ENCODE peak calls at places on chromosomes 13 and 19, in six cellular contexts. F is WTC11, T is A549, K is K562, B is endothelial cell of umbilical vein, J is HepG2. H is an unnamed sample.

GRCh38 chr19:1841209-1841924 is 6.9 kb downstream of the REXO1 start:
- DNase-seq in F (no peak), T (no peak), K (no peak), B (no peak), J (no peak), H (no peak)

GRCh38 chr13:101623469-101624209 is 171.2 kb downstream of the ITGBL1 start:
- DNase-seq in F (no peak), T (peak), K (no peak), B (peak), J (peak), H (no peak)

GRCh38 chr13:50222569-50223332 is 207.5 kb downstream of the KCNRG start:
- DNase-seq in F (peak), T (no peak), K (no peak), B (no peak), J (no peak), H (no peak)

GRCh38 chr13:21344662-21345176 is 114.4 kb downstream of the ZDHHC20 start:
- DNase-seq in F (no peak), T (no peak), K (no peak), B (no peak), J (no peak), H (no peak)

GRCh38 chr13:26487781-26488180 is 69.7 kb upstream of the WASF3 start:
- DNase-seq in F (no peak), T (no peak), K (no peak), B (no peak), J (no peak), H (no peak)

GRCh38 chr19:8397291-8397690 is 7.1 kb downstream of the RAB11B start:
- DNase-seq in F (no peak), T (no peak), K (peak), B (no peak), J (no peak), H (no peak)

GRCh38 chr19:11067356-11068113 is 21.7 kb upstream of the LDLR start:
- DNase-seq in F (no peak), T (no peak), K (no peak), B (no peak), J (no peak), H (no peak)

GRCh38 chr19:40613669-40614594 is 12.8 kb downstream of the LTBP4 start:
- DNase-seq in F (peak), T (peak), K (peak), B (no peak), J (no peak), H (peak)

GRCh38 chr19:18021121-18021755 is 13.3 kb downstream of the ARRDC2 start:
- DNase-seq in F (no peak), T (peak), K (peak), B (peak), J (no peak), H (no peak)

GRCh38 chr19:53102186-53102585 is 1.0 kb downstream of the ZNF160 start:
- DNase-seq in F (no peak), T (no peak), K (peak), B (no peak), J (no peak), H (no peak)

GRCh38 chr19:55406869-55407624 is 541 bp downstream of the UBE2S start:
- DNase-seq in F (no peak), T (no peak), K (peak), B (peak), J (no peak), H (no peak)

GRCh38 chr19:11444059-11444458 is 8.6 kb downstream of the PRKCSH start:
- DNase-seq in F (no peak), T (no peak), K (no peak), B (no peak), J (no peak), H (no peak)

GRCh38 chr13:85230754-85231153 is 568.5 kb downstream of the SLITRK6 start:
- DNase-seq in F (no peak), T (no peak), K (no peak), B (no peak), J (no peak), H (no peak)

GRCh38 chr13:99658266-99658991 is 157.2 kb downstream of the TM9SF2 start:
- DNase-seq in F (peak), T (peak), K (no peak), B (peak), J (no peak), H (peak)

GRCh38 chr13:52851153-52851962 is 2.9 kb upstream of the PCDH8 start:
- DNase-seq in F (peak), T (no peak), K (no peak), B (no peak), J (peak), H (no peak)

GRCh38 chr19:13031917-13032623 is 36.8 kb downstream of the NFIX start:
- DNase-seq in F (no peak), T (no peak), K (no peak), B (no peak), J (peak), H (no peak)

GRCh38 chr19:33368074-33368864 is 5.2 kb upstream of the CEBPG start:
- DNase-seq in F (no peak), T (peak), K (no peak), B (no peak), J (no peak), H (no peak)

GRCh38 chr19:31110331-31110730 is 238.9 kb downstream of the TSHZ3 start:
- DNase-seq in F (peak), T (peak), K (no peak), B (no peak), J (no peak), H (peak)

GRCh38 chr19:17743874-17744273 is 7.4 kb upstream of the FCHO1 start:
- DNase-seq in F (no peak), T (peak), K (no peak), B (peak), J (no peak), H (no peak)

GRCh38 chr13:110642291-110642981 is 27.1 kb downstream of the NAXD start:
- DNase-seq in F (no peak), T (no peak), K (no peak), B (no peak), J (no peak), H (peak)

GRCh38 chr19:4144666-4145261 is 8.7 kb upstream of the CREB3L3 start:
- DNase-seq in F (no peak), T (peak), K (peak), B (no peak), J (no peak), H (no peak)

GRCh38 chr13:73521970-73522549 is 463.3 kb downstream of the KLF5 start:
- DNase-seq in F (no peak), T (no peak), K (no peak), B (no peak), J (no peak), H (no peak)

GRCh38 chr19:1085676-1086442 is 9.3 kb downstream of the POLR2E start:
- DNase-seq in F (no peak), T (no peak), K (no peak), B (no peak), J (no peak), H (no peak)

GRCh38 chr13:77554079-77554478 is 18.6 kb downstream of the SCEL start:
- DNase-seq in F (no peak), T (no peak), K (no peak), B (no peak), J (no peak), H (no peak)

GRCh38 chr19:1826557-1827521 is 14.8 kb upstream of the ATP8B3 start:
- DNase-seq in F (peak), T (peak), K (peak), B (no peak), J (no peak), H (peak)

GRCh38 chr13:67515895-67516294 is 285.8 kb upstream of the PCDH9 start:
- DNase-seq in F (no peak), T (no peak), K (no peak), B (no peak), J (no peak), H (no peak)

GRCh38 chr19:55069137-55069858 is 6.3 kb upstream of the RDH13 start:
- DNase-seq in F (peak), T (peak), K (peak), B (no peak), J (no peak), H (no peak)

GRCh38 chr19:33392341-33393285 is 19.1 kb downstream of the CEBPG start:
- DNase-seq in F (peak), T (no peak), K (peak), B (no peak), J (peak), H (no peak)

GRCh38 chr13:78603240-78603947 is at the start of gene POU4F1:
- DNase-seq in F (peak), T (peak), K (peak), B (peak), J (peak), H (peak)

GRCh38 chr19:3606690-3607289 is at the start of gene TBXA2R:
- DNase-seq in F (peak), T (peak), K (peak), B (peak), J (no peak), H (no peak)

GRCh38 chr19:6354098-6354674 is 7.1 kb upstream of the CLPP start:
- DNase-seq in F (no peak), T (no peak), K (peak), B (no peak), J (no peak), H (no peak)

GRCh38 chr19:34645551-34645950 is 31.4 kb downstream of the SCGB2B2 start:
- DNase-seq in F (no peak), T (no peak), K (no peak), B (no peak), J (no peak), H (no peak)

GRCh38 chr19:13133241-13133870 is 15.3 kb downstream of the NACC1 start:
- DNase-seq in F (no peak), T (no peak), K (no peak), B (peak), J (no peak), H (no peak)

GRCh38 chr19:58544591-58545285 is 874 bp downstream of the TRIM28 start:
- DNase-seq in F (peak), T (peak), K (peak), B (peak), J (no peak), H (no peak)

GRCh38 chr19:51702103-51702753 is 9.1 kb downstream of the SPACA6 start:
- DNase-seq in F (peak), T (peak), K (peak), B (peak), J (no peak), H (peak)
- TF ChIP-seq JUN in F (no peak), T (peak), K (no peak), B (no peak), J (no peak), H (no peak)

DNA sequence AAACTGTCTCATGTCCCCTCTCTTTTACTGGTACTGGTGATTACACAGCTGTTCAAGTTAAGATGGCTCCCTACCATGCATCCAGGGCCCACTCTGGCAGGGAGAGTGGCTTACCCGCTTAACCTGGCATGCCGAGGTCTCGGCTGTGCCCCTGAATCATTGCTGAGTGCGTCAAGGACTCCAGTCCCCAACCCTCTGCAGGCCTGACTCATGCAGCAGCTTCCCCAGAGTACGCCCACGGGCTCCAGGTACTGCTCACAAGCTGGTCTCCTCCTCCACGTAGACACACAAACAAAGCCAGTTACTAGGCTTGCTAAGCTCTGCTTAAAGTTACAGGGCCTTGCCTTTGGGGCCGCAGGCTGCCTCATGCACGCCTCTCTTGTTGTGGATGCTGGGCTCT is 447.4 kb downstream of the COG6 start:
- DNase-seq in F (no peak), T (peak), K (no peak), B (no peak), J (peak), H (no peak)
- TF ChIP-seq JUN in F (no peak), T (no peak), K (no peak), B (no peak), J (no peak), H (no peak)

DNA sequence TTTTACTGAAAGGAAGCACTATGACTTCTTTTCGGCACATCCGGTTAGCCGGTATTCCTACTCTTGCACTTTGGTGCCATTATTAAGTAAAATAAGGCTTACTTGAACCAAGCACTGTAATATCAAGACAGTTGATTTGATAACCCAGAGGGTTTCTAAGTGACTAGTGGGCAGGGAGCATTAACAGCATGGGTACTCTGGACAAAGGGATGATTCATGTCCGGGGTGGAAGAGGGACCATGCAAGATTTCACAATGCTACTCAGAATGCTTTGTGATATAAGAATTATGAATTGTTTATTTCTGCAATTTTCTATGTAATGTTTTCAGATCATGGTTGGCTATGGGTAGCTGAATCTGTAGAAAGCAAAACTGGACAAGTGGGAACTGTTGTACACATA is 282.1 kb downstream of the TDRD3 start:
- DNase-seq in F (no peak), T (no peak), K (no peak), B (no peak), J (no peak), H (no peak)
- TF ChIP-seq JUN in F (no peak), T (no peak), K (no peak), B (no peak), J (no peak), H (no peak)

GRCh38 chr13:33629610-33630009 is 188.3 kb upstream of the RFC3 start:
- DNase-seq in F (no peak), T (no peak), K (no peak), B (no peak), J (no peak), H (no peak)

GRCh38 chr13:33626407-33626806 is 191.5 kb upstream of the RFC3 start:
- DNase-seq in F (no peak), T (no peak), K (no peak), B (no peak), J (no peak), H (no peak)

GRCh38 chr13:33628662-33629061 is 189.3 kb upstream of the RFC3 start:
- DNase-seq in F (no peak), T (no peak), K (no peak), B (no peak), J (no peak), H (no peak)

GRCh38 chr13:33624740-33625139 is 193.2 kb upstream of the RFC3 start:
- DNase-seq in F (no peak), T (no peak), K (no peak), B (no peak), J (no peak), H (no peak)

DNA sequence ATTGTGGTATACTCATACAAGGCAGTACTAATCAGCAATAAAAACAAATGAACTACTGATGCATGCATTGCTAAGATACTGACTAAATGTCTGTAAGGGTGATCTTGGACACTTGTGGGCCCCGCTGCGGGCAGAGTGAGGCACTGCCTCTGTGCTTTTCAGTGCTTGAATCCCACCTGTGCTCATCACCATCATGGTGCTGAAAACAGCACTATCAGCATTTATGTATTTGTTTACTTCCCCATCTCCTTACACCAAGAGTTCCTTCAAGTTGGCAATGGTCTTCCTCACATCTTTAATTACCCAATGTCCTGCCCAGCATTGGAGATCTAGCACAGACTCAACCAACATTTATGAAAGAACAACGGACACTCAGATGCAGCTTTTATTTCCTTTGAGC is 193.7 kb upstream of the RFC3 start:
- DNase-seq in F (no peak), T (no peak), K (no peak), B (no peak), J (no peak), H (no peak)
- TF ChIP-seq JUN in F (no peak), T (no peak), K (no peak), B (no peak), J (no peak), H (no peak)

H was measured in H1.